ENCODE peak calls at places on chromosome 22, in seven cellular contexts. One of them, this sample, is unnamed.

GRCh38 chr22:28711341-28711740 is 30.3 kb downstream of the CHEK2 start:
- DNase-seq in lower leg skin: no peak
- DNase-seq in activated CD8-positive, alpha-beta memory T cell treated with anti-CD3 and anti-CD28 coated beads, Interleukin-2, amount 50 U/mL, for 4 hours: no peak
- DNase-seq in effector memory CD8-positive, alpha-beta T cell: no peak
- DNase-seq in left lung: no peak
- DNase-seq in Calu3: no peak
- DNase-seq in PC-3: no peak
- DNase-seq in this sample: no peak

GRCh38 chr22:29369460-29369859 is 18.9 kb downstream of the AP1B1 start:
- DNase-seq in Calu3: no peak
- DNase-seq in left lung: peak; percentile 70
- DNase-seq in lower leg skin: peak; percentile 55
- DNase-seq in PC-3: no peak
- DNase-seq in effector memory CD8-positive, alpha-beta T cell: no peak
- DNase-seq in activated CD8-positive, alpha-beta memory T cell treated with anti-CD3 and anti-CD28 coated beads, Interleukin-2, amount 50 U/mL, for 4 hours: no peak
- DNase-seq in this sample: no peak

GRCh38 chr22:23256986-23257888 is 76.9 kb downstream of the BCR start:
- DNase-seq in activated CD8-positive, alpha-beta memory T cell treated with anti-CD3 and anti-CD28 coated beads, Interleukin-2, amount 50 U/mL, for 4 hours: no peak
- DNase-seq in PC-3: no peak
- DNase-seq in left lung: no peak
- DNase-seq in effector memory CD8-positive, alpha-beta T cell: no peak
- DNase-seq in Calu3: no peak
- DNase-seq in lower leg skin: peak; percentile 86
- DNase-seq in this sample: no peak

GRCh38 chr22:22591348-22592299 is 32.6 kb upstream of the PRAME start:
- DNase-seq in left lung: no peak
- DNase-seq in lower leg skin: no peak
- DNase-seq in Calu3: no peak
- DNase-seq in PC-3: peak; percentile 8
- DNase-seq in activated CD8-positive, alpha-beta memory T cell treated with anti-CD3 and anti-CD28 coated beads, Interleukin-2, amount 50 U/mL, for 4 hours: no peak
- DNase-seq in effector memory CD8-positive, alpha-beta T cell: no peak
- DNase-seq in this sample: no peak

GRCh38 chr22:26894362-26894761 is 237.0 kb downstream of the MIAT start:
- DNase-seq in effector memory CD8-positive, alpha-beta T cell: no peak
- DNase-seq in activated CD8-positive, alpha-beta memory T cell treated with anti-CD3 and anti-CD28 coated beads, Interleukin-2, amount 50 U/mL, for 4 hours: no peak
- DNase-seq in lower leg skin: no peak
- DNase-seq in PC-3: no peak
- DNase-seq in Calu3: no peak
- DNase-seq in left lung: no peak
- DNase-seq in this sample: no peak

GRCh38 chr22:45671051-45671782 is 417 bp upstream of the ATXN10 start:
- DNase-seq in PC-3: no peak
- DNase-seq in effector memory CD8-positive, alpha-beta T cell: no peak
- DNase-seq in left lung: no peak
- DNase-seq in Calu3: no peak
- DNase-seq in activated CD8-positive, alpha-beta memory T cell treated with anti-CD3 and anti-CD28 coated beads, Interleukin-2, amount 50 U/mL, for 4 hours: no peak
- DNase-seq in lower leg skin: no peak
- DNase-seq in this sample: no peak

GRCh38 chr22:44147821-44148574 is 32.7 kb upstream of the PARVG start:
- DNase-seq in lower leg skin: no peak
- DNase-seq in activated CD8-positive, alpha-beta memory T cell treated with anti-CD3 and anti-CD28 coated beads, Interleukin-2, amount 50 U/mL, for 4 hours: no peak
- DNase-seq in PC-3: no peak
- DNase-seq in Calu3: no peak
- DNase-seq in effector memory CD8-positive, alpha-beta T cell: no peak
- DNase-seq in left lung: peak; percentile 53
- DNase-seq in this sample: no peak

GRCh38 chr22:19216579-19216978 is 38.0 kb upstream of the SLC25A1 start:
- DNase-seq in activated CD8-positive, alpha-beta memory T cell treated with anti-CD3 and anti-CD28 coated beads, Interleukin-2, amount 50 U/mL, for 4 hours: no peak
- DNase-seq in lower leg skin: no peak
- DNase-seq in Calu3: no peak
- DNase-seq in PC-3: no peak
- DNase-seq in left lung: no peak
- DNase-seq in effector memory CD8-positive, alpha-beta T cell: no peak
- DNase-seq in this sample: no peak

GRCh38 chr22:41380993-41381328 is 781 bp upstream of the TEF start:
- DNase-seq in left lung: peak; percentile 74
- DNase-seq in PC-3: peak; percentile 57
- DNase-seq in Calu3: no peak
- DNase-seq in lower leg skin: peak; percentile 85
- DNase-seq in effector memory CD8-positive, alpha-beta T cell: no peak
- DNase-seq in activated CD8-positive, alpha-beta memory T cell treated with anti-CD3 and anti-CD28 coated beads, Interleukin-2, amount 50 U/mL, for 4 hours: no peak
- DNase-seq in this sample: peak; percentile 37

GRCh38 chr22:45224988-45225731 is 15.5 kb downstream of the KIAA0930 start:
- DNase-seq in PC-3: no peak
- DNase-seq in Calu3: no peak
- DNase-seq in activated CD8-positive, alpha-beta memory T cell treated with anti-CD3 and anti-CD28 coated beads, Interleukin-2, amount 50 U/mL, for 4 hours: no peak
- DNase-seq in effector memory CD8-positive, alpha-beta T cell: no peak
- DNase-seq in lower leg skin: no peak
- DNase-seq in left lung: no peak
- DNase-seq in this sample: no peak

GRCh38 chr22:36585841-36586240 is 56.9 kb upstream of the EIF3D start:
- DNase-seq in Calu3: peak; percentile 20
- DNase-seq in effector memory CD8-positive, alpha-beta T cell: no peak
- DNase-seq in PC-3: peak; percentile 64
- DNase-seq in left lung: no peak
- DNase-seq in lower leg skin: no peak
- DNase-seq in activated CD8-positive, alpha-beta memory T cell treated with anti-CD3 and anti-CD28 coated beads, Interleukin-2, amount 50 U/mL, for 4 hours: no peak
- DNase-seq in this sample: no peak

GRCh38 chr22:24416095-24416494 is 11.3 kb upstream of the ADORA2A start:
- DNase-seq in lower leg skin: no peak
- DNase-seq in activated CD8-positive, alpha-beta memory T cell treated with anti-CD3 and anti-CD28 coated beads, Interleukin-2, amount 50 U/mL, for 4 hours: no peak
- DNase-seq in left lung: no peak
- DNase-seq in effector memory CD8-positive, alpha-beta T cell: no peak
- DNase-seq in PC-3: no peak
- DNase-seq in Calu3: no peak
- DNase-seq in this sample: no peak

GRCh38 chr22:49760280-49760629 is 67.4 kb downstream of the BRD1 start:
- DNase-seq in left lung: peak; percentile 4
- DNase-seq in PC-3: no peak
- DNase-seq in Calu3: no peak
- DNase-seq in activated CD8-positive, alpha-beta memory T cell treated with anti-CD3 and anti-CD28 coated beads, Interleukin-2, amount 50 U/mL, for 4 hours: no peak
- DNase-seq in lower leg skin: no peak
- DNase-seq in effector memory CD8-positive, alpha-beta T cell: no peak
- DNase-seq in this sample: no peak

GRCh38 chr22:28013611-28014010 is 94.6 kb upstream of the PITPNB start:
- DNase-seq in activated CD8-positive, alpha-beta memory T cell treated with anti-CD3 and anti-CD28 coated beads, Interleukin-2, amount 50 U/mL, for 4 hours: no peak
- DNase-seq in PC-3: no peak
- DNase-seq in Calu3: no peak
- DNase-seq in left lung: no peak
- DNase-seq in lower leg skin: no peak
- DNase-seq in effector memory CD8-positive, alpha-beta T cell: no peak
- DNase-seq in this sample: no peak